ENCODE peak calls at places on chromosome 21, in six cellular contexts. C is SJCRH30, R is mesendoderm, Y is mammary epithelial cell, W is astrocyte, Q is WERI-Rb-1. V is an unnamed sample.

GRCh38 chr21:32867587-32867986 is 96.0 kb upstream of the PAXBP1 start:
- DNase-seq in C (no peak), R (no peak), Y (no peak), W (no peak), Q (no peak), V (no peak)

GRCh38 chr21:45042664-45043161 is 31.7 kb upstream of the ADARB1 start:
- DNase-seq in C (no peak), R (no peak), Y (no peak), W (no peak), Q (no peak), V (no peak)

GRCh38 chr21:10521091-10521598 is at the start of gene TPTE:
- DNase-seq in C (no peak), R (no peak), Y (no peak), W (no peak), Q (no peak), V (no peak)

GRCh38 chr21:25646541-25646940 is 7.5 kb downstream of the JAM2 start:
- DNase-seq in C (no peak), R (no peak), Y (no peak), W (no peak), Q (no peak), V (no peak)

GRCh38 chr21:32562426-32562825 is 22.9 kb downstream of the TCP10L start:
- DNase-seq in C (no peak), R (peak), Y (no peak), W (peak), Q (no peak), V (peak)

GRCh38 chr21:15514073-15514946 is 215.5 kb upstream of the USP25 start:
- DNase-seq in C (no peak), R (peak), Y (no peak), W (no peak), Q (no peak), V (no peak)

GRCh38 chr21:45147473-45148315 is 73.3 kb downstream of the ADARB1 start:
- DNase-seq in C (no peak), R (no peak), Y (peak), W (no peak), Q (no peak), V (no peak)

GRCh38 chr21:33948951-33949444 is 33.4 kb upstream of the ATP5PO start:
- DNase-seq in C (no peak), R (no peak), Y (no peak), W (no peak), Q (no peak), V (no peak)

GRCh38 chr21:32597205-32597604 is 11.9 kb upstream of the TCP10L start:
- DNase-seq in C (no peak), R (no peak), Y (peak), W (peak), Q (no peak), V (peak)

GRCh38 chr21:18840239-18840638 is 436.7 kb upstream of the TMPRSS15 start:
- DNase-seq in C (peak), R (peak), Y (no peak), W (no peak), Q (peak), V (no peak)

GRCh38 chr21:14533555-14534400 is 12.3 kb downstream of the SAMSN1 start:
- DNase-seq in C (no peak), R (peak), Y (peak), W (peak), Q (no peak), V (peak)

GRCh38 chr21:15775981-15776380 is 46.2 kb downstream of the USP25 start:
- DNase-seq in C (peak), R (no peak), Y (peak), W (peak), Q (no peak), V (peak)

GRCh38 chr21:40074710-40075109 is 207.5 kb downstream of the PCP4 start:
- DNase-seq in C (no peak), R (peak), Y (no peak), W (no peak), Q (no peak), V (no peak)

GRCh38 chr21:29942033-29942432 is 2.2 kb upstream of the GRIK1 start:
- DNase-seq in C (no peak), R (no peak), Y (no peak), W (no peak), Q (no peak), V (no peak)

GRCh38 chr21:29449306-29449940 is 150.7 kb downstream of the BACH1 start:
- DNase-seq in C (no peak), R (no peak), Y (no peak), W (no peak), Q (no peak), V (no peak)

GRCh38 chr21:32083175-32083574 is 195.7 kb downstream of the MIS18A start:
- DNase-seq in C (peak), R (peak), Y (no peak), W (peak), Q (no peak), V (peak)

GRCh38 chr21:23936224-23936623 is 1671.1 kb downstream of the MRPL39 start:
- DNase-seq in C (peak), R (peak), Y (no peak), W (peak), Q (peak), V (peak)

GRCh38 chr21:29347274-29347681 is 48.6 kb downstream of the BACH1 start:
- DNase-seq in C (no peak), R (no peak), Y (no peak), W (no peak), Q (peak), V (no peak)

GRCh38 chr21:31236528-31236927 is 107.5 kb downstream of the TIAM1 start:
- DNase-seq in C (no peak), R (no peak), Y (peak), W (peak), Q (no peak), V (no peak)

GRCh38 chr21:29265690-29266479 is 32.8 kb upstream of the BACH1 start:
- DNase-seq in C (no peak), R (peak), Y (no peak), W (no peak), Q (peak), V (no peak)

GRCh38 chr21:35291963-35292627 is 243.0 kb upstream of the RUNX1 start:
- DNase-seq in C (peak), R (peak), Y (no peak), W (peak), Q (no peak), V (peak)

GRCh38 chr21:35291034-35291433 is 241.9 kb upstream of the RUNX1 start:
- DNase-seq in C (no peak), R (no peak), Y (no peak), W (no peak), Q (no peak), V (no peak)

GRCh38 chr21:35298757-35299156 is 249.7 kb upstream of the RUNX1 start:
- DNase-seq in C (no peak), R (no peak), Y (no peak), W (no peak), Q (no peak), V (no peak)

GRCh38 chr21:35297665-35298064 is 248.6 kb upstream of the RUNX1 start:
- DNase-seq in C (no peak), R (no peak), Y (no peak), W (no peak), Q (no peak), V (no peak)

DNA sequence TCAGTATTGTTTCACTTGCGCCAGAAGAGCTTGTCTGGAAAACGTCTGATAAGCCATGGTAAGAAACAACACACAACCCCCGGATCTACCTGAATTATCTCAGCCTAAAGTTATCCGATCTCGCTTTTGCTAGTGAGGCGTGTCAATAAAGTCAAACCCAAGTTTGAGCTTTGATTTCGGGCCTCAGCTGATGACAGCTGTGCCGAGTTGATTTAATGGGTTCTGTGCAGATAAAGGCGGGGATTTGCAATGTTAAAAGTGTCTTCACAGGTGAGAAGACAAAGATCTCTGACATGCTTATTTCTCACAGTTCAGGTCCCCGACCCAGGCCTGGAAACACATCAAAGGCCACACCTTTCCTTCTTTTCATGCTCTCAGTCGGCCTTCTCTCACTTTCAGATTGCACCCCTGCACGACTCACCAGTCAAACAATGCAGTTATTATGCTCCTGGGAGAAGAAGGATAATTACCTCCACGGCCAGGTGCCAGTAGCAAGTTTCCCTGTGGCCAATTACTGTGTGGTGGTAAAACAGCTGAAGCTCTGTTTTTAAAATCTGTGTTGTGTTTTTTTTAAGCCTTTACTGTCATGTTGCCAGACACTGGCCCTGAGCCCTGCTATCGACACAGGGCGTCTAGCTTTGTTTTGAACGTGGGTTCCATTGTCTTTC is 245.3 kb upstream of the RUNX1 start:
- DNase-seq in C (peak), R (peak), Y (peak), W (no peak), Q (no peak), V (no peak)
- H3K27ac ChIP-seq in C (peak), R (no peak), Y (peak), W (no peak), Q (no peak), V (no peak)

GRCh38 chr21:43912910-43913309 is 47.9 kb downstream of the AGPAT3 start:
- DNase-seq in C (no peak), R (no peak), Y (no peak), W (no peak), Q (no peak), V (no peak)

GRCh38 chr21:43916076-43916475 is 51.1 kb downstream of the AGPAT3 start:
- DNase-seq in C (no peak), R (no peak), Y (no peak), W (no peak), Q (no peak), V (no peak)

GRCh38 chr21:43911015-43911934 is 46.3 kb downstream of the AGPAT3 start:
- DNase-seq in C (no peak), R (no peak), Y (peak), W (peak), Q (no peak), V (peak)

GRCh38 chr21:43911935-43912487 is 47.0 kb downstream of the AGPAT3 start:
- DNase-seq in C (no peak), R (no peak), Y (no peak), W (no peak), Q (no peak), V (no peak)

GRCh38 chr21:43913928-43914327 is 48.9 kb downstream of the AGPAT3 start:
- DNase-seq in C (no peak), R (no peak), Y (no peak), W (peak), Q (no peak), V (peak)
- H3K27ac ChIP-seq in C (no peak), R (no peak), Y (no peak), W (no peak), Q (no peak), V (no peak)

GRCh38 chr21:38908537-38908936 is 102.8 kb downstream of the ETS2 start:
- DNase-seq in C (no peak), R (no peak), Y (peak), W (no peak), Q (no peak), V (no peak)
- H3K27ac ChIP-seq in C (no peak), R (no peak), Y (no peak), W (no peak), Q (no peak), V (no peak)

GRCh38 chr21:35853321-35853922 is 206.9 kb downstream of the SETD4 start:
- DNase-seq in C (no peak), R (no peak), Y (no peak), W (no peak), Q (no peak), V (no peak)
- H3K27ac ChIP-seq in C (no peak), R (no peak), Y (no peak), W (no peak), Q (no peak), V (no peak)

DNA sequence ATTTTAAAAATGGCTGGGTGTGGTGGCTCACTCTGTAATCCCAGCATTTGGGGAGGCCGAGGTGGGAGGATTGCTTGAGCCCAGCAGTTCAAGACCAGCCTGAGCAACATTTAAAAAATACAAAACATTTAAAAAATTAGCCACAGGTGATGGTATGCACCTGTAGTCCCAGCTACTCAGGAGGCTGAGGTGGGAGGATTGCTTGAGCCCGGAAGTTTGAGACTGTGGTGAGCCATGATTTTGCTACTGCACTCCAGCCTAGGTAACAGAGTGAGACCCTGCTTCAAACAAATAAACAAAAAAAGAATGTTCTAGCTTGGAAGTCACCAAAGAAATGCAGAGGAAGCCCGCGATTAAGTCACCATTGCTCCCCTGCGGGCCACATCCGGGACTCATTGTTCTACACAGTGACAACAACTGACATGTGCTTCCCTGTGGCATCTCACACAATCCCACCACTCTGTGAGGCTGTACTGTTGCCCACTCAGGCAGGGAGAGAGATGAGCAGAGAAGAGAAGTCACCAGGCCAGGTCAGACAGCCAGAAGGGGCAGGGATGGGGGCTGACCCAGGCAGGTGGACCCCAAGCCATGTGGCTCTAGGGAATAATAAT is 18.4 kb upstream of the SPATC1L start:
- DNase-seq in C (no peak), R (peak), Y (no peak), W (no peak), Q (no peak), V (no peak)
- H3K27ac ChIP-seq in C (no peak), R (no peak), Y (no peak), W (no peak), Q (no peak), V (no peak)

GRCh38 chr21:43645414-43645891 is 13.8 kb downstream of the HSF2BP start:
- DNase-seq in C (peak), R (peak), Y (peak), W (peak), Q (peak), V (peak)

GRCh38 chr21:43644609-43645008 is 14.7 kb downstream of the HSF2BP start:
- DNase-seq in C (no peak), R (no peak), Y (peak), W (peak), Q (no peak), V (peak)

GRCh38 chr21:43645987-43646386 is 13.3 kb downstream of the HSF2BP start:
- DNase-seq in C (no peak), R (no peak), Y (no peak), W (no peak), Q (no peak), V (no peak)

GRCh38 chr21:43648171-43648570 is 11.1 kb downstream of the HSF2BP start:
- DNase-seq in C (no peak), R (no peak), Y (no peak), W (no peak), Q (no peak), V (no peak)

GRCh38 chr21:43646550-43647260 is 12.6 kb downstream of the HSF2BP start:
- DNase-seq in C (peak), R (peak), Y (peak), W (peak), Q (peak), V (peak)
- H3K27ac ChIP-seq in C (no peak), R (no peak), Y (peak), W (no peak), Q (no peak), V (no peak)

DNA sequence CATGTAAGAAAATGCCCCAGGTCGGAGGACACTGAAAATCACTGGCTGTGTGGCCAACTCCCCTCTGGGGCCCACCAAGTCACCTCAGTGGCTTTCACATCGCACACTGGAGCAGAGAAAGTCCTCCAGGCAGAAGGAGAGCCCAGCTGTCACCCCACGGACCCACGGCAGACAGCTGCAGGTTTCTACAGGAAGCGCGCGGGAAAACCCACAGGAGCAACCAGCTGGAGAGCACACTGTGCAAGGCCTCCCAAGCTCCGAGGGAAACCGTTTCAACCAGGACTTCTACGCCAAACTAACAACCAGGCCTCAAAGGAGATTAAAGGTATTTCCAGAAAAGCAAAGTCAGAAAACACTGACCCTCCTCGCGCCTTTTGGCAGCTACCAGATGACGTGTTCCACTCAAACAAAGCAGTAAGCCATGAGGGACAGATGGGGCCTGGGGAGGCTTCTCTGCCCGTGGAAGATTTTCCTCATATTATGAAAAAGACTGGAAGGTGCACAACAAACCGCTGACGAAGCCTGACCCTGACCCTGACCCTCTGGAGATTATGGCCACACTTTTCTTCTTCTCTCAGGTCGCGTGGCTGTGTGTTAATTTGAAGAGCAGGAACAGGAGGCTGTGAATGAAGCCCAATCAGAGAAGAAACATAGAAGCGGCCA is 21.0 kb downstream of the WDR4 start:
- DNase-seq in C (peak), R (no peak), Y (no peak), W (no peak), Q (no peak), V (no peak)
- H3K27ac ChIP-seq in C (peak), R (no peak), Y (no peak), W (no peak), Q (peak), V (no peak)

V was measured in fibroblast of lung.